ENCODE peak calls at places on chromosomes 2 and 18, in four cellular contexts. W, K, Y and C are unnamed samples.

GRCh38 chr2:219210572-219211362 is 4.2 kb downstream of the ZFAND2B start:
- DNase-seq in Y (no peak), W (no peak), K (no peak), C (no peak)

GRCh38 chr2:128447538-128447885 is 128.8 kb upstream of the HS6ST1 start:
- DNase-seq in W (no peak), K (no peak), Y (no peak), C (no peak)

GRCh38 chr2:20411361-20411894 is 35.4 kb upstream of the RHOB start:
- DNase-seq in Y (peak; percentile 6), K (peak; percentile 52), W (peak; percentile 89), C (peak; percentile 71)

GRCh38 chr2:171880774-171881173 is 13.3 kb downstream of the SLC25A12 start:
- DNase-seq in Y (no peak), W (no peak), K (no peak), C (no peak)

GRCh38 chr2:233349005-233349998 is 5.0 kb upstream of the DGKD start:
- DNase-seq in Y (no peak), K (no peak), W (peak; percentile 77), C (peak; percentile 73)

GRCh38 chr2:10948165-10948564 is 36.4 kb downstream of the KCNF1 start:
- DNase-seq in K (no peak), W (no peak), Y (no peak), C (no peak)

GRCh38 chr2:14633031-14633430 is 514 bp downstream of the LRATD1 start:
- DNase-seq in W (no peak), Y (no peak), K (no peak), C (no peak)

GRCh38 chr18:13265901-13266207 is 47.3 kb downstream of the LDLRAD4 start:
- DNase-seq in Y (no peak), W (no peak), K (no peak), C (no peak)

GRCh38 chr2:172460780-172461201 is 33.4 kb downstream of the ITGA6 start:
- DNase-seq in K (peak; percentile 26), Y (no peak), W (no peak), C (no peak)